ENCODE peak calls at places on chromosomes 7 and 10, in ten cellular contexts. One of them, this sample, is unnamed.
A peak's percentile ranks its signal among the peaks of the same experiment; 100 is the strongest.

GRCh38 chr7:105878746-105879605 is 2.6 kb upstream of the ATXN7L1 start:
- DNase-seq in neuronal stem cell: no peak
- DNase-seq in NT2/D1: no peak
- DNase-seq in A673: no peak
- DNase-seq in caudate nucleus: no peak
- DNase-seq in CD8-positive, alpha-beta T cell: no peak
- DNase-seq in GM12878: no peak
- DNase-seq in gastrocnemius medialis: no peak
- DNase-seq in fibroblast of the aortic adventitia: no peak
- DNase-seq in sigmoid colon: no peak
- DNase-seq in this sample: no peak

GRCh38 chr7:138924551-138925225 is 56.5 kb downstream of the KIAA1549 start:
- DNase-seq in NT2/D1: no peak
- DNase-seq in CD8-positive, alpha-beta T cell: no peak
- DNase-seq in sigmoid colon: no peak
- DNase-seq in neuronal stem cell: no peak
- DNase-seq in gastrocnemius medialis: no peak
- DNase-seq in GM12878: no peak
- DNase-seq in caudate nucleus: no peak
- DNase-seq in fibroblast of the aortic adventitia: peak; percentile 22
- DNase-seq in A673: no peak
- DNase-seq in this sample: no peak

GRCh38 chr7:79452495-79453265 is 787 bp downstream of the MAGI2 start:
- DNase-seq in CD8-positive, alpha-beta T cell: no peak
- DNase-seq in fibroblast of the aortic adventitia: peak; percentile 62
- DNase-seq in GM12878: no peak
- DNase-seq in gastrocnemius medialis: no peak
- DNase-seq in caudate nucleus: peak; percentile 4
- DNase-seq in sigmoid colon: peak; percentile 71
- DNase-seq in neuronal stem cell: peak; percentile 35
- DNase-seq in NT2/D1: no peak
- DNase-seq in A673: no peak
- DNase-seq in this sample: no peak

GRCh38 chr7:2966466-2967078 is 77.1 kb downstream of the CARD11 start:
- DNase-seq in caudate nucleus: no peak
- DNase-seq in neuronal stem cell: no peak
- DNase-seq in CD8-positive, alpha-beta T cell: no peak
- DNase-seq in fibroblast of the aortic adventitia: no peak
- DNase-seq in A673: no peak
- DNase-seq in sigmoid colon: peak; percentile 24
- DNase-seq in GM12878: no peak
- DNase-seq in gastrocnemius medialis: no peak
- DNase-seq in NT2/D1: no peak
- DNase-seq in this sample: no peak

GRCh38 chr7:84187813-84188212 is 6.8 kb downstream of the SEMA3A start:
- DNase-seq in CD8-positive, alpha-beta T cell: no peak
- DNase-seq in NT2/D1: no peak
- DNase-seq in fibroblast of the aortic adventitia: no peak
- DNase-seq in neuronal stem cell: no peak
- DNase-seq in caudate nucleus: no peak
- DNase-seq in sigmoid colon: no peak
- DNase-seq in gastrocnemius medialis: no peak
- DNase-seq in GM12878: no peak
- DNase-seq in A673: peak; percentile 9
- DNase-seq in this sample: no peak

GRCh38 chr7:133836666-133837065 is 290.5 kb upstream of the LRGUK start:
- DNase-seq in CD8-positive, alpha-beta T cell: no peak
- DNase-seq in A673: peak; percentile 33
- DNase-seq in NT2/D1: no peak
- DNase-seq in caudate nucleus: no peak
- DNase-seq in GM12878: no peak
- DNase-seq in gastrocnemius medialis: no peak
- DNase-seq in fibroblast of the aortic adventitia: no peak
- DNase-seq in sigmoid colon: no peak
- DNase-seq in neuronal stem cell: no peak
- DNase-seq in this sample: no peak

GRCh38 chr7:149422065-149422913 is 38.6 kb downstream of the ZNF777 start:
- DNase-seq in caudate nucleus: no peak
- DNase-seq in GM12878: peak; percentile 9
- DNase-seq in fibroblast of the aortic adventitia: peak; percentile 42
- DNase-seq in neuronal stem cell: peak; percentile 76
- DNase-seq in CD8-positive, alpha-beta T cell: peak; percentile 66
- DNase-seq in NT2/D1: peak; percentile 77
- DNase-seq in sigmoid colon: no peak
- DNase-seq in gastrocnemius medialis: peak; percentile 26
- DNase-seq in A673: peak; percentile 79
- DNase-seq in this sample: peak; percentile 58

GRCh38 chr10:7306147-7306546 is 104.7 kb downstream of the SFMBT2 start:
- DNase-seq in neuronal stem cell: no peak
- DNase-seq in NT2/D1: no peak
- DNase-seq in CD8-positive, alpha-beta T cell: no peak
- DNase-seq in caudate nucleus: no peak
- DNase-seq in A673: no peak
- DNase-seq in GM12878: no peak
- DNase-seq in gastrocnemius medialis: no peak
- DNase-seq in fibroblast of the aortic adventitia: no peak
- DNase-seq in sigmoid colon: peak; percentile 75
- DNase-seq in this sample: no peak

GRCh38 chr7:105677803-105678583 is 96.7 kb upstream of the EFCAB10 start:
- DNase-seq in GM12878: peak; percentile 45
- DNase-seq in NT2/D1: no peak
- DNase-seq in fibroblast of the aortic adventitia: no peak
- DNase-seq in sigmoid colon: no peak
- DNase-seq in caudate nucleus: no peak
- DNase-seq in neuronal stem cell: no peak
- DNase-seq in A673: peak; percentile 56
- DNase-seq in CD8-positive, alpha-beta T cell: peak; percentile 43
- DNase-seq in gastrocnemius medialis: peak; percentile 37
- DNase-seq in this sample: peak; percentile 51

GRCh38 chr7:98287486-98287959 is 6.0 kb downstream of the BRI3 start:
- DNase-seq in GM12878: no peak
- DNase-seq in gastrocnemius medialis: peak; percentile 60
- DNase-seq in CD8-positive, alpha-beta T cell: no peak
- DNase-seq in A673: no peak
- DNase-seq in fibroblast of the aortic adventitia: no peak
- DNase-seq in caudate nucleus: no peak
- DNase-seq in sigmoid colon: no peak
- DNase-seq in neuronal stem cell: no peak
- DNase-seq in NT2/D1: no peak
- DNase-seq in this sample: no peak

GRCh38 chr10:68560916-68561691 is 967 bp downstream of the TET1 start:
- DNase-seq in gastrocnemius medialis: no peak
- DNase-seq in sigmoid colon: peak; percentile 67
- DNase-seq in GM12878: no peak
- DNase-seq in A673: peak; percentile 68
- DNase-seq in fibroblast of the aortic adventitia: peak; percentile 41
- DNase-seq in NT2/D1: no peak
- DNase-seq in neuronal stem cell: peak; percentile 35
- DNase-seq in CD8-positive, alpha-beta T cell: no peak
- DNase-seq in caudate nucleus: no peak
- DNase-seq in this sample: no peak

GRCh38 chr7:117774943-117775342 is 98.3 kb downstream of the CTTNBP2 start:
- DNase-seq in CD8-positive, alpha-beta T cell: no peak
- DNase-seq in A673: no peak
- DNase-seq in neuronal stem cell: no peak
- DNase-seq in fibroblast of the aortic adventitia: peak; percentile 78
- DNase-seq in gastrocnemius medialis: no peak
- DNase-seq in GM12878: no peak
- DNase-seq in NT2/D1: no peak
- DNase-seq in sigmoid colon: no peak
- DNase-seq in caudate nucleus: no peak
- DNase-seq in this sample: no peak

GRCh38 chr7:87345962-87346371 is 503 bp downstream of the CROT start:
- DNase-seq in NT2/D1: no peak
- DNase-seq in caudate nucleus: no peak
- DNase-seq in neuronal stem cell: no peak
- DNase-seq in fibroblast of the aortic adventitia: peak; percentile 20
- DNase-seq in gastrocnemius medialis: no peak
- DNase-seq in CD8-positive, alpha-beta T cell: no peak
- DNase-seq in A673: no peak
- DNase-seq in GM12878: no peak
- DNase-seq in sigmoid colon: no peak
- DNase-seq in this sample: no peak

GRCh38 chr7:117113871-117114270 is 160.6 kb downstream of the ST7 start:
- DNase-seq in sigmoid colon: no peak
- DNase-seq in neuronal stem cell: no peak
- DNase-seq in A673: no peak
- DNase-seq in GM12878: no peak
- DNase-seq in CD8-positive, alpha-beta T cell: no peak
- DNase-seq in gastrocnemius medialis: peak; percentile 27
- DNase-seq in fibroblast of the aortic adventitia: no peak
- DNase-seq in caudate nucleus: no peak
- DNase-seq in NT2/D1: no peak
- DNase-seq in this sample: no peak

GRCh38 chr10:86960863-86961434 is 2.5 kb downstream of the SNCG start:
- DNase-seq in gastrocnemius medialis: peak; percentile 7
- DNase-seq in CD8-positive, alpha-beta T cell: no peak
- DNase-seq in neuronal stem cell: no peak
- DNase-seq in sigmoid colon: peak; percentile 48
- DNase-seq in GM12878: no peak
- DNase-seq in A673: no peak
- DNase-seq in NT2/D1: no peak
- DNase-seq in fibroblast of the aortic adventitia: no peak
- DNase-seq in caudate nucleus: no peak
- DNase-seq in this sample: no peak

GRCh38 chr10:132925071-132925561 is 17.3 kb downstream of the CFAP46 start:
- DNase-seq in gastrocnemius medialis: no peak
- DNase-seq in NT2/D1: no peak
- DNase-seq in fibroblast of the aortic adventitia: no peak
- DNase-seq in sigmoid colon: no peak
- DNase-seq in neuronal stem cell: no peak
- DNase-seq in GM12878: no peak
- DNase-seq in CD8-positive, alpha-beta T cell: no peak
- DNase-seq in caudate nucleus: no peak
- DNase-seq in A673: no peak
- DNase-seq in this sample: no peak

GRCh38 chr10:124096494-124096893 is 3.1 kb upstream of the CHST15 start:
- DNase-seq in GM12878: no peak
- DNase-seq in CD8-positive, alpha-beta T cell: no peak
- DNase-seq in sigmoid colon: no peak
- DNase-seq in gastrocnemius medialis: no peak
- DNase-seq in neuronal stem cell: no peak
- DNase-seq in fibroblast of the aortic adventitia: no peak
- DNase-seq in NT2/D1: no peak
- DNase-seq in caudate nucleus: no peak
- DNase-seq in A673: no peak
- DNase-seq in this sample: no peak

GRCh38 chr10:50576245-50576815 is 47.4 kb downstream of the SGMS1 start:
- DNase-seq in NT2/D1: no peak
- DNase-seq in sigmoid colon: no peak
- DNase-seq in gastrocnemius medialis: no peak
- DNase-seq in caudate nucleus: no peak
- DNase-seq in GM12878: no peak
- DNase-seq in A673: peak; percentile 52
- DNase-seq in fibroblast of the aortic adventitia: no peak
- DNase-seq in neuronal stem cell: no peak
- DNase-seq in CD8-positive, alpha-beta T cell: no peak
- DNase-seq in this sample: no peak

GRCh38 chr10:68135362-68135761 is 26.1 kb downstream of the MYPN start:
- DNase-seq in NT2/D1: no peak
- DNase-seq in A673: no peak
- DNase-seq in GM12878: no peak
- DNase-seq in CD8-positive, alpha-beta T cell: no peak
- DNase-seq in neuronal stem cell: no peak
- DNase-seq in caudate nucleus: no peak
- DNase-seq in fibroblast of the aortic adventitia: peak; percentile 76
- DNase-seq in sigmoid colon: no peak
- DNase-seq in gastrocnemius medialis: no peak
- DNase-seq in this sample: no peak

This sample was measured in CD8-positive, alpha-beta memory T cell.